ENCODE peak calls at places on chromosomes 1 and 21, in four cellular contexts. One of them, this sample, is unnamed.

GRCh38 chr1:22816803-22817202 is 106.2 kb downstream of the EPHB2 start:
- DNase-seq in SK-N-SH: no peak
- DNase-seq in GM23338: no peak
- DNase-seq in cardiac muscle cell: no peak
- DNase-seq in this sample: no peak

GRCh38 chr1:202553560-202554038 is 156.7 kb downstream of the SYT2 start:
- DNase-seq in SK-N-SH: no peak
- DNase-seq in GM23338: no peak
- DNase-seq in cardiac muscle cell: no peak
- DNase-seq in this sample: no peak

GRCh38 chr1:200959341-200959985 is 64.1 kb downstream of the KIF21B start:
- DNase-seq in SK-N-SH: no peak
- DNase-seq in GM23338: peak; percentile 52
- DNase-seq in cardiac muscle cell: peak; percentile 34
- DNase-seq in this sample: peak; percentile 42

GRCh38 chr1:168112673-168113305 is 23.9 kb downstream of the GPR161 start:
- DNase-seq in SK-N-SH: no peak
- DNase-seq in GM23338: no peak
- DNase-seq in cardiac muscle cell: peak; percentile 73
- DNase-seq in this sample: no peak

GRCh38 chr1:212078826-212079225 is 43.3 kb downstream of the DTL start:
- DNase-seq in SK-N-SH: no peak
- DNase-seq in GM23338: no peak
- DNase-seq in cardiac muscle cell: no peak
- DNase-seq in this sample: no peak

GRCh38 chr1:92484472-92485373 is 2.0 kb downstream of the GFI1 start:
- DNase-seq in SK-N-SH: peak; percentile 51
- DNase-seq in GM23338: peak; percentile 64
- DNase-seq in cardiac muscle cell: peak; percentile 49
- DNase-seq in this sample: peak; percentile 71

GRCh38 chr1:97577613-97578012 is 343.2 kb downstream of the DPYD start:
- DNase-seq in SK-N-SH: no peak
- DNase-seq in GM23338: no peak
- DNase-seq in cardiac muscle cell: no peak
- DNase-seq in this sample: no peak

GRCh38 chr1:34928865-34929496 is 469 bp downstream of the DLGAP3 start:
- DNase-seq in SK-N-SH: peak; percentile 82
- DNase-seq in GM23338: peak; percentile 44
- DNase-seq in cardiac muscle cell: peak; percentile 35
- DNase-seq in this sample: no peak

GRCh38 chr1:54334996-54335395 is 71.2 kb downstream of the SSBP3 start:
- DNase-seq in SK-N-SH: no peak
- DNase-seq in GM23338: no peak
- DNase-seq in cardiac muscle cell: no peak
- DNase-seq in this sample: no peak

GRCh38 chr1:110007458-110007857 is 22.9 kb downstream of the AHCYL1 start:
- DNase-seq in SK-N-SH: peak; percentile 46
- DNase-seq in GM23338: no peak
- DNase-seq in cardiac muscle cell: no peak
- DNase-seq in this sample: no peak

GRCh38 chr1:159171688-159172501 is 480 bp downstream of the CADM3 start:
- DNase-seq in SK-N-SH: no peak
- DNase-seq in GM23338: peak; percentile 73
- DNase-seq in cardiac muscle cell: peak; percentile 56
- DNase-seq in this sample: peak; percentile 75

GRCh38 chr1:174942547-174943255 is 57.0 kb upstream of the CACYBP start:
- DNase-seq in SK-N-SH: no peak
- DNase-seq in GM23338: no peak
- DNase-seq in cardiac muscle cell: no peak
- DNase-seq in this sample: no peak

GRCh38 chr1:34378968-34379729 is 202.4 kb downstream of the C1orf94 start:
- DNase-seq in SK-N-SH: peak; percentile 66
- DNase-seq in GM23338: peak; percentile 7
- DNase-seq in cardiac muscle cell: no peak
- DNase-seq in this sample: no peak

GRCh38 chr1:71463144-71463543 is 382.3 kb upstream of the ZRANB2 start:
- DNase-seq in SK-N-SH: no peak
- DNase-seq in GM23338: no peak
- DNase-seq in cardiac muscle cell: no peak
- DNase-seq in this sample: no peak

GRCh38 chr21:44527983-44528633 is 11.9 kb downstream of the KRTAP10-1 start:
- DNase-seq in SK-N-SH: no peak
- DNase-seq in GM23338: no peak
- DNase-seq in cardiac muscle cell: no peak
- DNase-seq in this sample: no peak

GRCh38 chr1:161989108-161989507 is 34.6 kb downstream of the OLFML2B start:
- DNase-seq in SK-N-SH: no peak
- DNase-seq in GM23338: no peak
- DNase-seq in cardiac muscle cell: no peak
- DNase-seq in this sample: no peak

GRCh38 chr1:30753660-30754123 is 3.9 kb downstream of the LAPTM5 start:
- DNase-seq in SK-N-SH: no peak
- DNase-seq in GM23338: no peak
- DNase-seq in cardiac muscle cell: no peak
- DNase-seq in this sample: no peak

GRCh38 chr1:247769603-247770002 is 9.2 kb upstream of the OR1C1 start:
- DNase-seq in SK-N-SH: no peak
- DNase-seq in GM23338: no peak
- DNase-seq in cardiac muscle cell: no peak
- DNase-seq in this sample: no peak

GRCh38 chr1:209248649-209249279 is 334.8 kb upstream of the CAMK1G start:
- DNase-seq in SK-N-SH: peak; percentile 53
- DNase-seq in GM23338: peak; percentile 88
- DNase-seq in cardiac muscle cell: peak; percentile 72
- DNase-seq in this sample: peak; percentile 72

GRCh38 chr1:56644941-56645662 is at the start of gene PRKAA2:
- DNase-seq in SK-N-SH: peak; percentile 91
- DNase-seq in GM23338: peak; percentile 73
- DNase-seq in cardiac muscle cell: peak; percentile 83
- DNase-seq in this sample: peak; percentile 84

GRCh38 chr1:67682659-67683197 is 2.3 kb upstream of the GADD45A start:
- DNase-seq in SK-N-SH: no peak
- DNase-seq in GM23338: no peak
- DNase-seq in cardiac muscle cell: no peak
- DNase-seq in this sample: no peak

GRCh38 chr21:39562791-39563770 is 49.7 kb upstream of the B3GALT5 start:
- DNase-seq in SK-N-SH: no peak
- DNase-seq in GM23338: no peak
- DNase-seq in cardiac muscle cell: no peak
- DNase-seq in this sample: no peak

DNA sequence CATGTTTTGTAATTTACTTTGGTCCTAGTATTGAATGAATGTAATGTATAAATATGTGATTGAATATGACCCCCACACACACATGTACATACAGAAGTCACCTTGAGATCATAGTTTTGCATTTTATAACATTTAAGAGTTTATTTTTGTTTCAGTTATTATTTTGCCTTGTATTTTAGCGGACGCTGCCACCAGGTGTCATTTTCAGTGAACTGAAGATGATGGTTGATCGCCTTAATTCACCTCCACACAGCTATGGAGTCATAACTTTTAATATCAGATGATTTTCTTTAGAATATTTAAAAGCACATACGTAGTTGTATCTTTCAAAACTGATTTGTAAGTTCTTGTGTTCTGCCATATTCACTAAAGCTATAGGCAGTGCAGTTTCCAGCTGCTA is 130.4 kb downstream of the DYRK1A start:
- DNase-seq in SK-N-SH: no peak
- DNase-seq in GM23338: peak; percentile 15
- DNase-seq in cardiac muscle cell: no peak
- DNase-seq in this sample: no peak
- TF ChIP-seq CTCF in SK-N-SH: peak; percentile 51
- TF ChIP-seq CTCF in GM23338: peak; percentile 54
- TF ChIP-seq CTCF in cardiac muscle cell: peak; percentile 15
- TF ChIP-seq CTCF in this sample: no peak

DNA sequence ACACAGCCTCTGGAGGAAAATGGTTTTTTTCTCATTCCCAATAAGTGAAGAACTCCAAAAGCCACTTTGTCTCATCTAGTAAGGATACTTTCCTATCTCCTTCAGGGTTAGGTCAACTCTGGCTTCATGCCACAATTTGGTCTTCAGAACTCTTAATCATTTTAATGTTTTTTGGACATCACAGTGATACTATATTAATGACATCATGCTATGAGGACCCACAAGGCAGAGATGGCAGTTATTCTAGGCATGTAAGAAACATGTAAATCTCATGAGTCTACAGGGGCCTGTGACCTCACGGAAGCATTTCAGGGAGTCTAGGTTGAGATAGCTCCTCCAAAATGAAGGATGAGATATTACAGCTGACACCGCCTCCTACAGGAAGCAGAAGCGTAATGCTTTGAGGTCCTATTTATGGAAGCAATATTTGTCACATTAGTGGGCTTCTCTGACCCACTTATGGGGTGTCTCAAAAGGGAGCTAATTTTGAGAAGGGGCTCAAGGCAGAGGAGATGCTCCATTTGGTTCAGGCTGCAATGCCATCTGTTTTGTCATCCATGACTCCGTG is 5.0 kb upstream of the GPR137B start:
- DNase-seq in SK-N-SH: no peak
- DNase-seq in GM23338: peak; percentile 56
- DNase-seq in cardiac muscle cell: no peak
- DNase-seq in this sample: no peak
- TF ChIP-seq CTCF in SK-N-SH: peak; percentile 27
- TF ChIP-seq CTCF in GM23338: peak; percentile 65
- TF ChIP-seq CTCF in cardiac muscle cell: no peak
- TF ChIP-seq CTCF in this sample: no peak

GRCh38 chr1:47179988-47180563 is 9.8 kb downstream of the PDZK1IP1 start:
- DNase-seq in SK-N-SH: peak; percentile 14
- DNase-seq in GM23338: no peak
- DNase-seq in cardiac muscle cell: no peak
- DNase-seq in this sample: no peak

GRCh38 chr1:47178665-47179022 is 11.2 kb downstream of the PDZK1IP1 start:
- DNase-seq in SK-N-SH: no peak
- DNase-seq in GM23338: no peak
- DNase-seq in cardiac muscle cell: no peak
- DNase-seq in this sample: no peak

GRCh38 chr1:47180603-47181094 is 9.2 kb downstream of the PDZK1IP1 start:
- DNase-seq in SK-N-SH: peak; percentile 12
- DNase-seq in GM23338: no peak
- DNase-seq in cardiac muscle cell: no peak
- DNase-seq in this sample: no peak

GRCh38 chr1:47179023-47179987 is 10.5 kb downstream of the PDZK1IP1 start:
- DNase-seq in SK-N-SH: peak; percentile 84
- DNase-seq in GM23338: peak; percentile 97
- DNase-seq in cardiac muscle cell: peak; percentile 93
- DNase-seq in this sample: peak; percentile 89

GRCh38 chr1:47178020-47178419 is 11.8 kb downstream of the PDZK1IP1 start:
- DNase-seq in SK-N-SH: no peak
- DNase-seq in GM23338: no peak
- DNase-seq in cardiac muscle cell: no peak
- DNase-seq in this sample: no peak
- TF ChIP-seq CTCF in SK-N-SH: no peak
- TF ChIP-seq CTCF in GM23338: no peak
- TF ChIP-seq CTCF in cardiac muscle cell: no peak
- TF ChIP-seq CTCF in this sample: no peak

GRCh38 chr1:27499142-27499541 is 9.2 kb upstream of the WASF2 start:
- DNase-seq in SK-N-SH: no peak
- DNase-seq in GM23338: no peak
- DNase-seq in cardiac muscle cell: no peak
- DNase-seq in this sample: no peak

GRCh38 chr1:27491748-27492700 is 2.1 kb upstream of the WASF2 start:
- DNase-seq in SK-N-SH: no peak
- DNase-seq in GM23338: no peak
- DNase-seq in cardiac muscle cell: no peak
- DNase-seq in this sample: no peak

GRCh38 chr1:27496604-27497155 is 6.7 kb upstream of the WASF2 start:
- DNase-seq in SK-N-SH: no peak
- DNase-seq in GM23338: peak; percentile 96
- DNase-seq in cardiac muscle cell: peak; percentile 53
- DNase-seq in this sample: peak; percentile 59
- TF ChIP-seq CTCF in SK-N-SH: peak; percentile 35
- TF ChIP-seq CTCF in GM23338: peak; percentile 64
- TF ChIP-seq CTCF in cardiac muscle cell: peak; percentile 53
- TF ChIP-seq CTCF in this sample: peak; percentile 45

GRCh38 chr21:32732544-32732943 is 4.7 kb upstream of the SYNJ1 start:
- DNase-seq in SK-N-SH: no peak
- DNase-seq in GM23338: no peak
- DNase-seq in cardiac muscle cell: no peak
- DNase-seq in this sample: no peak

GRCh38 chr21:32727728-32728454 is at the start of gene SYNJ1:
- DNase-seq in SK-N-SH: peak; percentile 97
- DNase-seq in GM23338: peak; percentile 95
- DNase-seq in cardiac muscle cell: peak; percentile 97
- DNase-seq in this sample: peak; percentile 96

GRCh38 chr21:32728455-32729237 is 833 bp upstream of the SYNJ1 start:
- DNase-seq in SK-N-SH: no peak
- DNase-seq in GM23338: no peak
- DNase-seq in cardiac muscle cell: no peak
- DNase-seq in this sample: no peak

GRCh38 chr21:32727478-32727727 is 410 bp downstream of the SYNJ1 start:
- DNase-seq in SK-N-SH: no peak
- DNase-seq in GM23338: no peak
- DNase-seq in cardiac muscle cell: no peak
- DNase-seq in this sample: no peak

DNA sequence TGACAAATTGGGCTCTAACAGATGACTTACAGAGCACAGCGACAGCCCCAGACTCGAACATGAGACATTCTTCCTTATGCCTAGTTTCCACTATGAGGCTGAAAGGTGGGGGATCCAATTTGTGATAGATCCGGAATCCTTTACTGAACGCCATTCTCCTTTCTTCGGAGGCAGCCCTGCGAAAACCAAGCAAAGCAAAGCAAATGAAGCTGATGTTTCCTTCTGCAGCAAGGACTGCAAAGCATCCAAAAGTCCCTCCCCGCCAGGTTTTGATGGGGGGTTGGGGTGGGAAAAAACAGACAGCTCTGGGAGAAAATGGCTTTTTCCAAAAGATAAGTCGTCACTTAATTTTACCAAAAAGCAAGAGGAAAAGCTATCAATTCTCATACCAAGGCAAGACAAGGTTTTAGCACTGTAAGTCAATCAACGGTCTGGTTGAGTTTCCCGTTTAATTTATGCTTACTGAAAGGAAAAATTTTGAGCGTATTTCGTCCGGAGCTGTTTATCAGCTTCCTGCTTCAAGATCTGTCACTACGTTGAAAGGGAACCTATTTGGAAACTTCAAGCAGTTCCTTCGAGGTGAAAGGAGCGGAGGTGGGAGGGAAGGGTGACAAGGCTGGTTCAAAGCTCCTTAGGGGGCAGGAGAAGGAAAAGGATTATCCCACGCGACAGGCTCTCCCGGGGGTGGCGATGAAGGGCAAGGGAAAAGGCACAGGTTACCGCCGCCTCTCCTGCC is 903 bp downstream of the SYNJ1 start:
- DNase-seq in SK-N-SH: peak; percentile 34
- DNase-seq in GM23338: peak; percentile 25
- DNase-seq in cardiac muscle cell: peak; percentile 49
- DNase-seq in this sample: peak; percentile 23
- TF ChIP-seq CTCF in SK-N-SH: no peak
- TF ChIP-seq CTCF in GM23338: no peak
- TF ChIP-seq CTCF in cardiac muscle cell: no peak
- TF ChIP-seq CTCF in this sample: no peak

This sample was measured in nephron progenitor cell.